ENCODE peak calls at places on chromosomes 6 and 20, in ten cellular contexts. One of them, this sample, is unnamed.

GRCh38 chr6:7848229-7848628 is 62.4 kb downstream of the TXNDC5 start:
- DNase-seq in testis: no peak
- DNase-seq in prostate gland: no peak
- DNase-seq in esophagus squamous epithelium: no peak
- DNase-seq in spleen: no peak
- DNase-seq in ovary: no peak
- DNase-seq in stomach: no peak
- DNase-seq in A549: no peak
- DNase-seq in adrenal gland: no peak
- DNase-seq in breast epithelium: no peak
- DNase-seq in this sample: no peak

GRCh38 chr6:39018103-39018502 is 30.5 kb upstream of the GLP1R start:
- DNase-seq in adrenal gland: no peak
- DNase-seq in spleen: no peak
- DNase-seq in A549: no peak
- DNase-seq in breast epithelium: no peak
- DNase-seq in ovary: no peak
- DNase-seq in esophagus squamous epithelium: no peak
- DNase-seq in prostate gland: no peak
- DNase-seq in stomach: peak; percentile 29
- DNase-seq in testis: no peak
- DNase-seq in this sample: no peak

GRCh38 chr6:119148102-119148824 is 69.8 kb upstream of the FAM184A start:
- DNase-seq in stomach: no peak
- DNase-seq in breast epithelium: no peak
- DNase-seq in A549: peak; percentile 33
- DNase-seq in testis: peak; percentile 40
- DNase-seq in adrenal gland: peak; percentile 58
- DNase-seq in prostate gland: peak; percentile 31
- DNase-seq in esophagus squamous epithelium: no peak
- DNase-seq in spleen: no peak
- DNase-seq in ovary: peak; percentile 17
- DNase-seq in this sample: peak; percentile 28

GRCh38 chr6:140071601-140072062 is 697.2 kb upstream of the CITED2 start:
- DNase-seq in prostate gland: no peak
- DNase-seq in A549: no peak
- DNase-seq in testis: no peak
- DNase-seq in stomach: no peak
- DNase-seq in spleen: no peak
- DNase-seq in esophagus squamous epithelium: no peak
- DNase-seq in ovary: no peak
- DNase-seq in adrenal gland: no peak
- DNase-seq in breast epithelium: no peak
- DNase-seq in this sample: no peak

GRCh38 chr6:75601608-75602163 is at the start of gene SENP6:
- DNase-seq in stomach: peak; percentile 75
- DNase-seq in A549: peak; percentile 21
- DNase-seq in prostate gland: peak; percentile 71
- DNase-seq in esophagus squamous epithelium: peak; percentile 34
- DNase-seq in testis: peak; percentile 80
- DNase-seq in spleen: peak; percentile 95
- DNase-seq in adrenal gland: peak; percentile 81
- DNase-seq in ovary: peak; percentile 75
- DNase-seq in breast epithelium: peak; percentile 67
- DNase-seq in this sample: peak; percentile 81

GRCh38 chr6:96563853-96564252 is 925 bp downstream of the FHL5 start:
- DNase-seq in esophagus squamous epithelium: no peak
- DNase-seq in stomach: no peak
- DNase-seq in ovary: no peak
- DNase-seq in prostate gland: no peak
- DNase-seq in testis: no peak
- DNase-seq in spleen: no peak
- DNase-seq in adrenal gland: no peak
- DNase-seq in A549: no peak
- DNase-seq in breast epithelium: no peak
- DNase-seq in this sample: no peak

GRCh38 chr6:47277702-47278101 is 32.0 kb downstream of the TNFRSF21 start:
- DNase-seq in adrenal gland: no peak
- DNase-seq in esophagus squamous epithelium: no peak
- DNase-seq in spleen: no peak
- DNase-seq in breast epithelium: no peak
- DNase-seq in testis: no peak
- DNase-seq in stomach: no peak
- DNase-seq in prostate gland: no peak
- DNase-seq in ovary: no peak
- DNase-seq in A549: no peak
- DNase-seq in this sample: no peak

GRCh38 chr6:73969982-73970960 is 274.3 kb downstream of the CD109 start:
- DNase-seq in stomach: no peak
- DNase-seq in adrenal gland: no peak
- DNase-seq in esophagus squamous epithelium: no peak
- DNase-seq in A549: peak; percentile 10
- DNase-seq in spleen: no peak
- DNase-seq in ovary: no peak
- DNase-seq in prostate gland: no peak
- DNase-seq in testis: no peak
- DNase-seq in breast epithelium: no peak
- DNase-seq in this sample: no peak

GRCh38 chr6:33801611-33802010 is 2.2 kb downstream of the MLN start:
- DNase-seq in testis: no peak
- DNase-seq in breast epithelium: no peak
- DNase-seq in A549: no peak
- DNase-seq in spleen: no peak
- DNase-seq in esophagus squamous epithelium: no peak
- DNase-seq in prostate gland: no peak
- DNase-seq in ovary: no peak
- DNase-seq in stomach: no peak
- DNase-seq in adrenal gland: no peak
- DNase-seq in this sample: no peak

GRCh38 chr6:14671261-14671681 is 553.7 kb downstream of the CD83 start:
- DNase-seq in spleen: no peak
- DNase-seq in testis: peak; percentile 74
- DNase-seq in ovary: peak; percentile 87
- DNase-seq in A549: no peak
- DNase-seq in breast epithelium: no peak
- DNase-seq in esophagus squamous epithelium: no peak
- DNase-seq in prostate gland: peak; percentile 19
- DNase-seq in adrenal gland: peak; percentile 30
- DNase-seq in stomach: peak; percentile 65
- DNase-seq in this sample: peak; percentile 73

GRCh38 chr6:54617730-54618129 is 228.8 kb upstream of the FAM83B start:
- DNase-seq in ovary: no peak
- DNase-seq in testis: no peak
- DNase-seq in prostate gland: no peak
- DNase-seq in spleen: no peak
- DNase-seq in esophagus squamous epithelium: no peak
- DNase-seq in adrenal gland: no peak
- DNase-seq in stomach: no peak
- DNase-seq in breast epithelium: no peak
- DNase-seq in A549: no peak
- DNase-seq in this sample: no peak

GRCh38 chr20:31484001-31484400 is 8.9 kb downstream of the REM1 start:
- DNase-seq in testis: peak; percentile 73
- DNase-seq in A549: no peak
- DNase-seq in stomach: no peak
- DNase-seq in breast epithelium: no peak
- DNase-seq in spleen: no peak
- DNase-seq in ovary: peak; percentile 13
- DNase-seq in esophagus squamous epithelium: no peak
- DNase-seq in prostate gland: no peak
- DNase-seq in adrenal gland: no peak
- DNase-seq in this sample: no peak

GRCh38 chr6:158506577-158506976 is 53.3 kb upstream of the TMEM181 start:
- DNase-seq in prostate gland: no peak
- DNase-seq in esophagus squamous epithelium: no peak
- DNase-seq in spleen: no peak
- DNase-seq in ovary: no peak
- DNase-seq in breast epithelium: no peak
- DNase-seq in stomach: no peak
- DNase-seq in A549: peak; percentile 16
- DNase-seq in adrenal gland: no peak
- DNase-seq in testis: peak; percentile 53
- DNase-seq in this sample: no peak

GRCh38 chr20:2652724-2653510 is 485 bp downstream of the NOP56 start:
- DNase-seq in adrenal gland: peak; percentile 53
- DNase-seq in prostate gland: peak; percentile 33
- DNase-seq in esophagus squamous epithelium: no peak
- DNase-seq in ovary: no peak
- DNase-seq in testis: peak; percentile 60
- DNase-seq in A549: no peak
- DNase-seq in breast epithelium: no peak
- DNase-seq in stomach: no peak
- DNase-seq in spleen: peak; percentile 95
- DNase-seq in this sample: peak; percentile 58

GRCh38 chr6:134674562-134674961 is 275.3 kb downstream of the ALDH8A1 start:
- DNase-seq in stomach: no peak
- DNase-seq in adrenal gland: no peak
- DNase-seq in esophagus squamous epithelium: no peak
- DNase-seq in breast epithelium: no peak
- DNase-seq in ovary: no peak
- DNase-seq in A549: no peak
- DNase-seq in spleen: no peak
- DNase-seq in testis: no peak
- DNase-seq in prostate gland: no peak
- DNase-seq in this sample: no peak

GRCh38 chr20:47195573-47195972 is 160.9 kb downstream of the ZMYND8 start:
- DNase-seq in esophagus squamous epithelium: no peak
- DNase-seq in stomach: no peak
- DNase-seq in adrenal gland: no peak
- DNase-seq in breast epithelium: no peak
- DNase-seq in spleen: no peak
- DNase-seq in prostate gland: no peak
- DNase-seq in A549: no peak
- DNase-seq in ovary: no peak
- DNase-seq in testis: no peak
- DNase-seq in this sample: no peak

GRCh38 chr20:47198996-47199552 is 157.4 kb downstream of the ZMYND8 start:
- DNase-seq in A549: no peak
- DNase-seq in adrenal gland: no peak
- DNase-seq in stomach: no peak
- DNase-seq in esophagus squamous epithelium: no peak
- DNase-seq in spleen: no peak
- DNase-seq in breast epithelium: no peak
- DNase-seq in ovary: no peak
- DNase-seq in prostate gland: no peak
- DNase-seq in testis: no peak
- DNase-seq in this sample: no peak

GRCh38 chr20:47201074-47201730 is 155.3 kb downstream of the ZMYND8 start:
- DNase-seq in esophagus squamous epithelium: no peak
- DNase-seq in breast epithelium: no peak
- DNase-seq in ovary: no peak
- DNase-seq in adrenal gland: no peak
- DNase-seq in prostate gland: no peak
- DNase-seq in testis: no peak
- DNase-seq in spleen: peak; percentile 7
- DNase-seq in stomach: no peak
- DNase-seq in A549: no peak
- DNase-seq in this sample: no peak

GRCh38 chr20:47196091-47197081 is 160.1 kb downstream of the ZMYND8 start:
- DNase-seq in spleen: peak; percentile 94
- DNase-seq in esophagus squamous epithelium: no peak
- DNase-seq in breast epithelium: no peak
- DNase-seq in testis: peak; percentile 82
- DNase-seq in stomach: peak; percentile 81
- DNase-seq in ovary: peak; percentile 56
- DNase-seq in adrenal gland: peak; percentile 70
- DNase-seq in A549: peak; percentile 69
- DNase-seq in prostate gland: peak; percentile 25
- DNase-seq in this sample: peak; percentile 82

DNA sequence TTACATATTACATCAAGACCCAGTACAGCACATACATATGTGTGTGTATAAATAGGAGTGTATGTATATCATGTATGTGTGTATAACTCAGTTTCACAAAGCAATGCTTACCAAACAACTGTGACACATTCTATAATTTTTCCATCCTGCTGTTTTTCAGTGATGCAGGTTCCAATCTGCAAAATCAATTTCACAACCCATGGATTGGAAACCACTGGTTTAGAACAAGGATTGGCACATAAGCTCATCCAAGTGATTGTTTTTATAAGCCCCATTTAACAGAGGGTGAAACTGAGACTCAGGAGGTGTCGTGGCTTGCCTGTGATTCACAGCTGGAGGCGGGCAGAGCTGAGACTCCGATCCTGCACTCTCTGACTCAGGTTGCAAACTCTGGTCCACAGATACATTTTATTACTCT is 158.2 kb downstream of the ZMYND8 start:
- DNase-seq in ovary: no peak
- DNase-seq in stomach: no peak
- DNase-seq in testis: no peak
- DNase-seq in esophagus squamous epithelium: no peak
- DNase-seq in prostate gland: no peak
- DNase-seq in adrenal gland: no peak
- DNase-seq in breast epithelium: no peak
- DNase-seq in A549: no peak
- DNase-seq in spleen: no peak
- DNase-seq in this sample: no peak
- H3K27ac ChIP-seq in ovary: no peak overlapping the region
- H3K27ac ChIP-seq in stomach: no peak overlapping the region
- H3K27ac ChIP-seq in testis: no peak overlapping the region
- H3K27ac ChIP-seq in esophagus squamous epithelium: peak overlapping the region; percentile 26
- H3K27ac ChIP-seq in prostate gland: no peak overlapping the region
- H3K27ac ChIP-seq in adrenal gland: no peak overlapping the region
- H3K27ac ChIP-seq in breast epithelium: no peak overlapping the region
- H3K27ac ChIP-seq in A549: peak overlapping the region; percentile 84
- H3K27ac ChIP-seq in spleen: no peak overlapping the region
- H3K27ac ChIP-seq in this sample: no peak overlapping the region

GRCh38 chr6:56820060-56820459 is 134.8 kb upstream of the BEND6 start:
- DNase-seq in breast epithelium: no peak
- DNase-seq in adrenal gland: no peak
- DNase-seq in esophagus squamous epithelium: no peak
- DNase-seq in stomach: no peak
- DNase-seq in prostate gland: no peak
- DNase-seq in ovary: no peak
- DNase-seq in A549: no peak
- DNase-seq in testis: no peak
- DNase-seq in spleen: no peak
- DNase-seq in this sample: no peak
- H3K4me1 ChIP-seq in breast epithelium: no peaks in the 10 kb centered on the region
- H3K4me1 ChIP-seq in adrenal gland: no peaks in the 10 kb centered on the region
- H3K4me1 ChIP-seq in esophagus squamous epithelium: no peaks in the 10 kb centered on the region
- H3K4me1 ChIP-seq in stomach: no peaks in the 10 kb centered on the region
- H3K4me1 ChIP-seq in prostate gland: no peaks in the 10 kb centered on the region
- H3K4me1 ChIP-seq in ovary: peaks cover 2% of the 10 kb centered on the region
- H3K4me1 ChIP-seq in A549: peaks cover 38% of the 10 kb centered on the region
- H3K4me1 ChIP-seq in testis: no peaks in the 10 kb centered on the region
- H3K4me1 ChIP-seq in spleen: no peaks in the 10 kb centered on the region
- H3K4me1 ChIP-seq in this sample: no peaks in the 10 kb centered on the region

GRCh38 chr6:144063744-144064401 is 31.5 kb downstream of the SF3B5 start:
- DNase-seq in breast epithelium: peak; percentile 83
- DNase-seq in testis: peak; percentile 88
- DNase-seq in spleen: peak; percentile 100
- DNase-seq in stomach: peak; percentile 93
- DNase-seq in A549: peak; percentile 63
- DNase-seq in prostate gland: peak; percentile 85
- DNase-seq in ovary: peak; percentile 21
- DNase-seq in adrenal gland: peak; percentile 88
- DNase-seq in esophagus squamous epithelium: peak; percentile 58
- DNase-seq in this sample: peak; percentile 88
- TF ChIP-seq POLR2A in breast epithelium: peak; percentile 52
- TF ChIP-seq POLR2A in testis: no peak
- TF ChIP-seq POLR2A in spleen: peak; percentile 67
- TF ChIP-seq POLR2A in stomach: no peak
- TF ChIP-seq POLR2A in A549: no peak
- TF ChIP-seq POLR2A in prostate gland: peak; percentile 93
- TF ChIP-seq POLR2A in ovary: no peak
- TF ChIP-seq POLR2A in adrenal gland: peak; percentile 38
- TF ChIP-seq POLR2A in esophagus squamous epithelium: peak; percentile 86
- TF ChIP-seq POLR2A in this sample: peak; percentile 95

GRCh38 chr6:105014954-105015353 is 58.0 kb downstream of the LIN28B start:
- DNase-seq in A549: no peak
- DNase-seq in adrenal gland: no peak
- DNase-seq in breast epithelium: no peak
- DNase-seq in stomach: no peak
- DNase-seq in esophagus squamous epithelium: no peak
- DNase-seq in testis: no peak
- DNase-seq in ovary: no peak
- DNase-seq in prostate gland: no peak
- DNase-seq in spleen: no peak
- DNase-seq in this sample: no peak
- H3K27ac ChIP-seq in A549: no peak overlapping the region
- H3K27ac ChIP-seq in adrenal gland: no peak overlapping the region
- H3K27ac ChIP-seq in breast epithelium: no peak overlapping the region
- H3K27ac ChIP-seq in stomach: no peak overlapping the region
- H3K27ac ChIP-seq in esophagus squamous epithelium: no peak overlapping the region
- H3K27ac ChIP-seq in testis: no peak overlapping the region
- H3K27ac ChIP-seq in ovary: no peak overlapping the region
- H3K27ac ChIP-seq in prostate gland: no peak overlapping the region
- H3K27ac ChIP-seq in spleen: no peak overlapping the region
- H3K27ac ChIP-seq in this sample: no peak overlapping the region

This sample was measured in thyroid gland.